ENCODE peak calls at places on chromosomes 2 and 18, in four cellular contexts. E, T, S and B are unnamed samples. For H3K27me3, the result is how much of the 10 kb centered on the place peaks cover.

GRCh38 chr2:8412082-8412481 is 269.8 kb upstream of the ID2 start:
- DNase-seq in E (peak), T (no peak), S (no peak), B (no peak)

GRCh38 chr18:37393221-37393828 is 172.3 kb downstream of the CELF4 start:
- DNase-seq in E (no peak), T (no peak), S (no peak), B (no peak)

GRCh38 chr2:200862532-200863000 is 1.9 kb downstream of the CLK1 start:
- DNase-seq in E (no peak), T (no peak), S (peak), B (no peak)

GRCh38 chr18:34866739-34867138 is 156.6 kb downstream of the DTNA start:
- DNase-seq in E (no peak), T (no peak), S (peak), B (no peak)

GRCh38 chr2:151049746-151050145 is 211.9 kb downstream of the RBM43 start:
- DNase-seq in E (no peak), T (no peak), S (no peak), B (no peak)

GRCh38 chr2:237440819-237441281 is 26.9 kb upstream of the COL6A3 start:
- DNase-seq in E (no peak), T (no peak), S (no peak), B (no peak)

GRCh38 chr18:40382191-40382590 is 1572.8 kb upstream of the PIK3C3 start:
- DNase-seq in E (no peak), T (no peak), S (no peak), B (no peak)

GRCh38 chr2:44615950-44616518 is 254.3 kb downstream of the CAMKMT start:
- DNase-seq in E (no peak), T (no peak), S (peak), B (no peak)

GRCh38 chr18:24995738-24996137 is 356.2 kb downstream of the ZNF521 start:
- DNase-seq in E (no peak), T (no peak), S (no peak), B (peak)

GRCh38 chr2:42725657-42726056 is 38.3 kb downstream of the OXER1 start:
- DNase-seq in E (no peak), T (peak), S (no peak), B (no peak)

GRCh38 chr2:128686881-128687550 is 368.3 kb upstream of the HS6ST1 start:
- DNase-seq in E (no peak), T (no peak), S (no peak), B (no peak)

GRCh38 chr2:186195726-186196125 is 290.3 kb upstream of the ZC3H15 start:
- DNase-seq in E (no peak), T (no peak), S (no peak), B (no peak)

GRCh38 chr18:33115476-33115875 is 325.0 kb downstream of the CCDC178 start:
- DNase-seq in E (no peak), T (no peak), S (no peak), B (no peak)

GRCh38 chr18:33114749-33115148 is 325.8 kb downstream of the CCDC178 start:
- DNase-seq in E (no peak), T (no peak), S (no peak), B (no peak)

GRCh38 chr18:33116376-33116775 is 324.1 kb downstream of the CCDC178 start:
- DNase-seq in E (peak), T (no peak), S (no peak), B (no peak)

GRCh38 chr18:33113421-33113820 is 327.1 kb downstream of the CCDC178 start:
- DNase-seq in E (no peak), T (no peak), S (no peak), B (no peak)

DNA sequence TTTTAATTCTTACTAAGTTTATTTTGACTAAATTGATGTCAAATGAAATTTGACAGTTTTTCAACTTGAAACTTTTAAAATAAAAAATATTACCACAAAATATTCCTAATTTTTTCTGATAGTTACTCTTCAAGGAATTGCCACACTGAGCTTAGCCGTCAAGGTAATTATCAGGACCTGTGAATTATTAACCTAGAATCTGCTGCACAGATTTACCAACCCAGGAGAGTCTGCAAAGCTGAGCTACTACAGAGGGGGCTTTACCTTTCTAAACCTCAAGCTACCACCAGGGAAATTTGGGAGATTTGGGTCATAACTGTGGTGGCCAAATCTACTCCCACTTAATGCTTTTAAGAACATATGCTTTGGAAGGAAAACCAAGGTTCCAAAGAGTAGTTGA is 324.6 kb downstream of the CCDC178 start:
- DNase-seq in E (no peak), T (no peak), S (no peak), B (no peak)
- H3K27ac ChIP-seq in E (peak), T (no peak), S (no peak), B (no peak)

GRCh38 chr18:3250237-3251107 is 2.9 kb downstream of the MYL12A start:
- DNase-seq in E (no peak), T (no peak), S (no peak), B (no peak)
- H3K4me3 ChIP-seq in E (no peak), T (peak), S (peak), B (peak)

GRCh38 chr2:70793450-70793849 is 3.0 kb upstream of the FIGLA start:
- DNase-seq in E (no peak), T (no peak), S (no peak), B (no peak)

GRCh38 chr2:70795164-70795995 is 4.9 kb upstream of the FIGLA start:
- DNase-seq in E (no peak), T (no peak), S (no peak), B (no peak)

GRCh38 chr2:70785137-70785911 is 5.1 kb downstream of the FIGLA start:
- DNase-seq in E (no peak), T (no peak), S (peak), B (no peak)

GRCh38 chr2:70789304-70790078 is 952 bp downstream of the FIGLA start:
- DNase-seq in E (peak), T (peak), S (peak), B (no peak)

GRCh38 chr2:70790079-70790963 is at the start of gene FIGLA:
- DNase-seq in E (peak), T (no peak), S (no peak), B (no peak)
- H3K27me3 ChIP-seq in E (under half), T (under half), S (under half), B (under half)

DNA sequence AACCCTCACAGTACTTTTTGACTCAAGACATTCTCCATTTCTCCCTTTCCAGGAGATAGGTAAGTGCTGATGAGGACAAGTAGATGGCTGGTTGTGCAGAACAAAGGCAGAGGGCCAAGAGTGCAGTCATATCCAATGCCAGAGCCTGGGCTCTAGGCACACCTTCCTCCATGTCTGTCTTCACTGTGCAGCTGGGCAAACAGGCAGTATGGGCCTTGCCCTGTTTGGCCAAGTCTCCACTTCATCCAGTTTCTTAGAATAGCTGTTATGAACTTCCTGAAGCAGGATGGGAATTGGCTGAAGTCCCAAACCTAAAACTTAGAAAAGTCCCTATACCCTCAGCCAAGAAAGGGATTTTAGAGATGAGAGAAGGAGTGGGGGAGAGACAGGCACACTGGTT is 37.5 kb upstream of the CYP26B1 start:
- DNase-seq in E (no peak), T (no peak), S (no peak), B (no peak)
- H3K27ac ChIP-seq in E (no peak), T (no peak), S (no peak), B (no peak)

GRCh38 chr2:118855451-118856279 is 8.2 kb upstream of the EN1 start:
- DNase-seq in E (peak), T (peak), S (peak), B (peak)
- H3K4me3 ChIP-seq in E (no peak), T (no peak), S (no peak), B (peak)

GRCh38 chr2:130963058-130963848 is 126.5 kb downstream of the ARHGEF4 start:
- DNase-seq in E (no peak), T (no peak), S (no peak), B (no peak)
- H3K27me3 ChIP-seq in E (under half), T (under half), S (half or more), B (under half)

GRCh38 chr2:136214801-136215200 is 96.9 kb upstream of the CXCR4 start:
- DNase-seq in E (no peak), T (no peak), S (no peak), B (no peak)
- H3K27ac ChIP-seq in E (no peak), T (no peak), S (no peak), B (no peak)

GRCh38 chr18:47262397-47263196 is 11.1 kb upstream of the SKOR2 start:
- DNase-seq in E (no peak), T (no peak), S (no peak), B (no peak)
- H3K4me3 ChIP-seq in E (no peak), T (no peak), S (no peak), B (no peak)